ENCODE peak calls at places on chromosomes 3 and 15, in eight cellular contexts. One of them, this sample, is unnamed.

GRCh38 chr3:69357196-69357595 is 28.7 kb downstream of the FRMD4B start:
- DNase-seq in colonic mucosa: no peak
- DNase-seq in SK-N-SH: no peak
- DNase-seq in astrocyte: no peak
- DNase-seq in GM12878: no peak
- DNase-seq in PC-9: no peak
- DNase-seq in right lobe of liver: no peak
- DNase-seq in sigmoid colon: no peak
- DNase-seq in this sample: no peak

GRCh38 chr15:61549727-61550126 is 320.6 kb upstream of the RORA start:
- DNase-seq in colonic mucosa: no peak
- DNase-seq in SK-N-SH: no peak
- DNase-seq in astrocyte: no peak
- DNase-seq in GM12878: no peak
- DNase-seq in PC-9: no peak
- DNase-seq in right lobe of liver: peak; percentile 62
- DNase-seq in sigmoid colon: no peak
- DNase-seq in this sample: no peak

GRCh38 chr3:111803123-111803593 is 55.9 kb upstream of the PHLDB2 start:
- DNase-seq in colonic mucosa: peak; percentile 34
- DNase-seq in SK-N-SH: no peak
- DNase-seq in astrocyte: peak; percentile 100
- DNase-seq in GM12878: no peak
- DNase-seq in PC-9: peak; percentile 89
- DNase-seq in right lobe of liver: no peak
- DNase-seq in sigmoid colon: peak; percentile 90
- DNase-seq in this sample: peak; percentile 95

GRCh38 chr3:190239325-190239724 is 82.9 kb downstream of the CLDN1 start:
- DNase-seq in colonic mucosa: no peak
- DNase-seq in SK-N-SH: no peak
- DNase-seq in astrocyte: no peak
- DNase-seq in GM12878: no peak
- DNase-seq in PC-9: no peak
- DNase-seq in right lobe of liver: no peak
- DNase-seq in sigmoid colon: no peak
- DNase-seq in this sample: no peak

GRCh38 chr15:78838480-78838879 is 27.2 kb upstream of the ADAMTS7 start:
- DNase-seq in colonic mucosa: no peak
- DNase-seq in SK-N-SH: no peak
- DNase-seq in astrocyte: no peak
- DNase-seq in GM12878: no peak
- DNase-seq in PC-9: no peak
- DNase-seq in right lobe of liver: no peak
- DNase-seq in sigmoid colon: no peak
- DNase-seq in this sample: no peak

GRCh38 chr15:89785771-89786135 is 9.6 kb downstream of the MESP2 start:
- DNase-seq in colonic mucosa: no peak
- DNase-seq in SK-N-SH: no peak
- DNase-seq in astrocyte: peak; percentile 39
- DNase-seq in GM12878: no peak
- DNase-seq in PC-9: no peak
- DNase-seq in right lobe of liver: no peak
- DNase-seq in sigmoid colon: no peak
- DNase-seq in this sample: no peak

GRCh38 chr3:34948431-34948971 is 690.8 kb upstream of the ARPP21 start:
- DNase-seq in colonic mucosa: no peak
- DNase-seq in SK-N-SH: no peak
- DNase-seq in astrocyte: peak; percentile 65
- DNase-seq in GM12878: no peak
- DNase-seq in PC-9: no peak
- DNase-seq in right lobe of liver: no peak
- DNase-seq in sigmoid colon: no peak
- DNase-seq in this sample: no peak

GRCh38 chr15:66024116-66024515 is 154.8 kb downstream of the RAB11A start:
- DNase-seq in colonic mucosa: no peak
- DNase-seq in SK-N-SH: no peak
- DNase-seq in astrocyte: no peak
- DNase-seq in GM12878: no peak
- DNase-seq in PC-9: no peak
- DNase-seq in right lobe of liver: no peak
- DNase-seq in sigmoid colon: no peak
- DNase-seq in this sample: no peak

GRCh38 chr3:158845748-158846350 is 44.0 kb downstream of the MFSD1 start:
- DNase-seq in colonic mucosa: peak; percentile 27
- DNase-seq in SK-N-SH: peak; percentile 68
- DNase-seq in astrocyte: peak; percentile 10
- DNase-seq in GM12878: no peak
- DNase-seq in PC-9: peak; percentile 43
- DNase-seq in right lobe of liver: no peak
- DNase-seq in sigmoid colon: no peak
- DNase-seq in this sample: no peak

GRCh38 chr3:82496890-82497560 is 735.6 kb upstream of the GBE1 start:
- DNase-seq in colonic mucosa: no peak
- DNase-seq in SK-N-SH: peak; percentile 14
- DNase-seq in astrocyte: no peak
- DNase-seq in GM12878: no peak
- DNase-seq in PC-9: no peak
- DNase-seq in right lobe of liver: no peak
- DNase-seq in sigmoid colon: no peak
- DNase-seq in this sample: no peak

GRCh38 chr3:125125822-125126245 is 70.0 kb upstream of the HEG1 start:
- DNase-seq in colonic mucosa: no peak
- DNase-seq in SK-N-SH: peak; percentile 63
- DNase-seq in astrocyte: peak; percentile 100
- DNase-seq in GM12878: no peak
- DNase-seq in PC-9: peak; percentile 74
- DNase-seq in right lobe of liver: no peak
- DNase-seq in sigmoid colon: no peak
- DNase-seq in this sample: peak; percentile 93

GRCh38 chr3:71916747-71917369 is 131.9 kb upstream of the PROK2 start:
- DNase-seq in colonic mucosa: peak; percentile 32
- DNase-seq in SK-N-SH: peak; percentile 20
- DNase-seq in astrocyte: peak; percentile 10
- DNase-seq in GM12878: no peak
- DNase-seq in PC-9: no peak
- DNase-seq in right lobe of liver: no peak
- DNase-seq in sigmoid colon: no peak
- DNase-seq in this sample: no peak

GRCh38 chr3:66863205-66864135 is 134.6 kb upstream of the KBTBD8 start:
- DNase-seq in colonic mucosa: no peak
- DNase-seq in SK-N-SH: no peak
- DNase-seq in astrocyte: no peak
- DNase-seq in GM12878: no peak
- DNase-seq in PC-9: no peak
- DNase-seq in right lobe of liver: no peak
- DNase-seq in sigmoid colon: no peak
- DNase-seq in this sample: no peak

GRCh38 chr3:52435246-52436101 is 9.4 kb downstream of the SEMA3G start:
- DNase-seq in colonic mucosa: no peak
- DNase-seq in SK-N-SH: peak; percentile 25
- DNase-seq in astrocyte: no peak
- DNase-seq in GM12878: no peak
- DNase-seq in PC-9: no peak
- DNase-seq in right lobe of liver: peak; percentile 44
- DNase-seq in sigmoid colon: peak; percentile 52
- DNase-seq in this sample: no peak

DNA sequence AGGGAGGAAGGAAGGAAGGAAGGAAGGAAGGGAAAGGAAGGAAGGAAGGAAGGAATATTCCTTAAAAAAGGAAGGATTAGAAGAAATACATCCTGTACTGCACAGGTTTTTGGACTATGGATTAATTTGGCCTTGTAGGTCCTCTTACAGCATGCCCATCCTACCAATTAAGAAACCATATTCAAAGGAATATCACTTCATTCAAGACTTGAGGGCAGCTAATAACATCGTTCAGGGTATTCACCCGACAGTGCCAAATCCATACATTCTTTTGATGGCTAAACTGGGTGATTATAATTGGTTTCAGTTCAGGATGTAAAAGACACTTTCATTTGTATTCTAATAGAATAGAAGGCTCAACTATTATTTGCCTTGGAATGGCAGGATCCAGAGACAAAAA is 410.3 kb downstream of the PLOD2 start:
- DNase-seq in colonic mucosa: no peak
- DNase-seq in SK-N-SH: no peak
- DNase-seq in astrocyte: no peak
- DNase-seq in GM12878: no peak
- DNase-seq in PC-9: no peak
- DNase-seq in right lobe of liver: no peak
- DNase-seq in sigmoid colon: no peak
- DNase-seq in this sample: no peak
- H3K27ac ChIP-seq in colonic mucosa: no peak overlapping the region
- H3K27ac ChIP-seq in SK-N-SH: no peak overlapping the region
- H3K27ac ChIP-seq in astrocyte: no peak overlapping the region
- H3K27ac ChIP-seq in GM12878: no peak overlapping the region
- H3K27ac ChIP-seq in PC-9: no peak overlapping the region
- H3K27ac ChIP-seq in right lobe of liver: no peak overlapping the region
- H3K27ac ChIP-seq in sigmoid colon: no peak overlapping the region
- H3K27ac ChIP-seq in this sample: no peak overlapping the region

DNA sequence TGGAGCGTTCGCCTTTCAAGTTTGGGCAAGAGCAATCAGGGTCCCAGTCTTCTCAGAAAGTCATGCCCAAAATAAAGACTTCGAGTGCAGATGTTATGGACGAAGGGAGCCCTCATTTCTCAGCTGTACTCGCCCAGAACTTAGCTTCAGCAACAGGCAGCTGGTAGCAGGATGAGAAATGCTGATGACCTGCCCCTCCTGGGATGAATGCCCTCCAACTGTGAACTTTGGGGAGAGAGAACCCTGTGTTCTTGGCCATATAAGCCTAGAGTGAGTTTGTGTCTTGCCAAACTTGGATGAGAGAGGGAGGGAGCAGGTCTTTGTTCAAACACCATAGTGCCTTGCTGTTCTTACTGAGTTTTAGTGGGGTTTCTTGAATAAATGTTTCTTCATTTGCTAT is 400.3 kb downstream of the LRTM1 start:
- DNase-seq in colonic mucosa: no peak
- DNase-seq in SK-N-SH: no peak
- DNase-seq in astrocyte: no peak
- DNase-seq in GM12878: no peak
- DNase-seq in PC-9: no peak
- DNase-seq in right lobe of liver: no peak
- DNase-seq in sigmoid colon: no peak
- DNase-seq in this sample: no peak
- H3K27me3 ChIP-seq in colonic mucosa: no peaks in the 10 kb centered on the region
- H3K27me3 ChIP-seq in SK-N-SH: no peaks in the 10 kb centered on the region
- H3K27me3 ChIP-seq in astrocyte: no peaks in the 10 kb centered on the region
- H3K27me3 ChIP-seq in GM12878: no peaks in the 10 kb centered on the region
- H3K27me3 ChIP-seq in PC-9: peaks cover 18% of the 10 kb centered on the region
- H3K27me3 ChIP-seq in right lobe of liver: no peaks in the 10 kb centered on the region
- H3K27me3 ChIP-seq in sigmoid colon: no peaks in the 10 kb centered on the region
- H3K27me3 ChIP-seq in this sample: no peaks in the 10 kb centered on the region

DNA sequence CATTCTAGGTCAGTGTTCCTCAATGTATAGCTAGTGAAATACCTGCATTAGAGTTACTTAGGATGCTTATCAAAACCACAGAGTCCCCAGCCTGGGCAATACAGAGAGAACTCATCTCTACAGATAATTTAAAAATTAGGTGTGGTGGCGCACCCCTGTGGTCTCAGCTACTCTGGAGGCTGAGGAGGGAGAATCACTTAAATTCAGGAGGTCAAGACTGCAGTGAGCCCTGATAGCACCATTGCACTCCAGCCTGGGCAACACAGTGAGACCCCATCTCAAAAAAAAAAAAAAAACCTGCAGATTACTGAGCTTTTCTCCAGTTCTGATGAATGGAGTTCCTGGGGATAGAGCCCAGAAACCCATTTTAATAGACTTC is 10.1 kb upstream of the MINDY2 start:
- DNase-seq in colonic mucosa: no peak
- DNase-seq in SK-N-SH: no peak
- DNase-seq in astrocyte: no peak
- DNase-seq in GM12878: no peak
- DNase-seq in PC-9: no peak
- DNase-seq in right lobe of liver: no peak
- DNase-seq in sigmoid colon: no peak
- DNase-seq in this sample: no peak
- H3K4me3 ChIP-seq in colonic mucosa: no peak overlapping the region
- H3K4me3 ChIP-seq in SK-N-SH: no peak overlapping the region
- H3K4me3 ChIP-seq in astrocyte: no peak overlapping the region
- H3K4me3 ChIP-seq in GM12878: no peak overlapping the region
- H3K4me3 ChIP-seq in PC-9: no peak overlapping the region
- H3K4me3 ChIP-seq in right lobe of liver: no peak overlapping the region
- H3K4me3 ChIP-seq in sigmoid colon: no peak overlapping the region
- H3K4me3 ChIP-seq in this sample: no peak overlapping the region

GRCh38 chr3:57983734-57984518 is 24.3 kb upstream of the FLNB start:
- DNase-seq in colonic mucosa: peak; percentile 87
- DNase-seq in SK-N-SH: no peak
- DNase-seq in astrocyte: peak; percentile 86
- DNase-seq in GM12878: peak; percentile 96
- DNase-seq in PC-9: peak; percentile 59
- DNase-seq in right lobe of liver: peak; percentile 59
- DNase-seq in sigmoid colon: peak; percentile 82
- DNase-seq in this sample: peak; percentile 90
- H3K27ac ChIP-seq in colonic mucosa: peak overlapping the region; percentile 48
- H3K27ac ChIP-seq in SK-N-SH: peak overlapping the region; percentile 90
- H3K27ac ChIP-seq in astrocyte: peak overlapping the region; percentile 40
- H3K27ac ChIP-seq in GM12878: peak overlapping the region; percentile 71
- H3K27ac ChIP-seq in PC-9: peak overlapping the region; percentile 80
- H3K27ac ChIP-seq in right lobe of liver: peak overlapping the region; percentile 33
- H3K27ac ChIP-seq in sigmoid colon: peak overlapping the region; percentile 54
- H3K27ac ChIP-seq in this sample: peak overlapping the region; percentile 17

GRCh38 chr3:195058311-195059005 is 212.5 kb downstream of the XXYLT1 start:
- DNase-seq in colonic mucosa: no peak
- DNase-seq in SK-N-SH: no peak
- DNase-seq in astrocyte: no peak
- DNase-seq in GM12878: no peak
- DNase-seq in PC-9: no peak
- DNase-seq in right lobe of liver: no peak
- DNase-seq in sigmoid colon: peak; percentile 55
- DNase-seq in this sample: no peak
- H3K27me3 ChIP-seq in colonic mucosa: no peaks in the 10 kb centered on the region
- H3K27me3 ChIP-seq in SK-N-SH: no peaks in the 10 kb centered on the region
- H3K27me3 ChIP-seq in astrocyte: peaks cover 7% of the 10 kb centered on the region
- H3K27me3 ChIP-seq in GM12878: no peaks in the 10 kb centered on the region
- H3K27me3 ChIP-seq in PC-9: no peaks in the 10 kb centered on the region
- H3K27me3 ChIP-seq in right lobe of liver: no peaks in the 10 kb centered on the region
- H3K27me3 ChIP-seq in sigmoid colon: no peaks in the 10 kb centered on the region
- H3K27me3 ChIP-seq in this sample: no peaks in the 10 kb centered on the region

DNA sequence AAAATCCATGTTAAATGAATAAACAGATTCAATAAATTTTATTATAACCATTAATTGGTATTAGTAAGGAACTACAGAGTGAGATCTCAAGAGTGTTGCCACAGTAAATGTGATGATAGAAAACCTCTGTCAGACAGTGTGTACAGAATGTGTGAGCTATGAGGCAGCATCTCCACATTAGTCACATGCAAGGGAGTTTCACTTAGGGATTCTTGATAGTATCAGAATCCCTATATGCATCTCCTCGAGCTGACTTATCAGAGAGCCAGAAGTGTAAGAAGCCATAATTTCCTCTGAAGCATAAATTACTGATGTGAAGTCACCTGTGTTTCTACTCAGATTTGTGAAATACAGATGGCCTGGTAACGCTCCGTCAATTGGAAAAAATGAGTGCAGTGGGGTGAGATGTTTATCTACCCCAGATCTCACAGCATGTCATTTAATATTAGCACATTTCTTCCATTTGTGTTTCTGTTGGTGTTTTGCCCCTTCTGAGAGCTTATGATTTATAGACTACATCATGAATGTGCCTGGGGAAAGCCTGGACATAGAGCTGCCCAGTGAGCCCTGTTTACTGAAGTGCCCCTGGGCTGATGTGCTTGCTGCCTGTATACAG is 262.4 kb downstream of the CPNE4 start:
- DNase-seq in colonic mucosa: no peak
- DNase-seq in SK-N-SH: peak; percentile 7
- DNase-seq in astrocyte: no peak
- DNase-seq in GM12878: no peak
- DNase-seq in PC-9: no peak
- DNase-seq in right lobe of liver: no peak
- DNase-seq in sigmoid colon: no peak
- DNase-seq in this sample: no peak
- H3K4me3 ChIP-seq in colonic mucosa: no peak overlapping the region
- H3K4me3 ChIP-seq in SK-N-SH: no peak overlapping the region
- H3K4me3 ChIP-seq in astrocyte: no peak overlapping the region
- H3K4me3 ChIP-seq in GM12878: no peak overlapping the region
- H3K4me3 ChIP-seq in PC-9: no peak overlapping the region
- H3K4me3 ChIP-seq in right lobe of liver: no peak overlapping the region
- H3K4me3 ChIP-seq in sigmoid colon: no peak overlapping the region
- H3K4me3 ChIP-seq in this sample: no peak overlapping the region

This sample was measured in brain microvascular endothelial cell.